ENCODE peak calls at places on chromosome 5, in seven cellular contexts. One of them, this sample, is unnamed.

GRCh38 chr5:2759696-2760461 is 8.4 kb upstream of the IRX2 start:
- DNase-seq in adrenal gland: no peak
- DNase-seq in ovary: no peak
- DNase-seq in GM12892: no peak
- DNase-seq in A549: no peak
- DNase-seq in sigmoid colon: no peak
- DNase-seq in HCT116: no peak
- DNase-seq in this sample: no peak

GRCh38 chr5:166507810-166508419 is 1783.5 kb upstream of the WWC1 start:
- DNase-seq in adrenal gland: no peak
- DNase-seq in ovary: no peak
- DNase-seq in GM12892: no peak
- DNase-seq in A549: no peak
- DNase-seq in sigmoid colon: no peak
- DNase-seq in HCT116: no peak
- DNase-seq in this sample: no peak

GRCh38 chr5:14066326-14066725 is 76.8 kb upstream of the TRIO start:
- DNase-seq in adrenal gland: no peak
- DNase-seq in ovary: no peak
- DNase-seq in GM12892: no peak
- DNase-seq in A549: no peak
- DNase-seq in sigmoid colon: no peak
- DNase-seq in HCT116: no peak
- DNase-seq in this sample: no peak

GRCh38 chr5:17087035-17087434 is 130.4 kb upstream of the BASP1 start:
- DNase-seq in adrenal gland: no peak
- DNase-seq in ovary: no peak
- DNase-seq in GM12892: no peak
- DNase-seq in A549: peak
- DNase-seq in sigmoid colon: no peak
- DNase-seq in HCT116: no peak
- DNase-seq in this sample: no peak

GRCh38 chr5:14407746-14408175 is 173.8 kb upstream of the OTULINL start:
- DNase-seq in adrenal gland: peak
- DNase-seq in ovary: peak
- DNase-seq in GM12892: no peak
- DNase-seq in A549: no peak
- DNase-seq in sigmoid colon: no peak
- DNase-seq in HCT116: no peak
- DNase-seq in this sample: no peak

GRCh38 chr5:93584531-93585053 is 1.6 kb downstream of the NR2F1 start:
- DNase-seq in adrenal gland: no peak
- DNase-seq in ovary: peak
- DNase-seq in GM12892: no peak
- DNase-seq in A549: no peak
- DNase-seq in sigmoid colon: no peak
- DNase-seq in HCT116: no peak
- DNase-seq in this sample: no peak

GRCh38 chr5:113052041-113052795 is 75.6 kb downstream of the DCP2 start:
- DNase-seq in adrenal gland: peak
- DNase-seq in ovary: peak
- DNase-seq in GM12892: no peak
- DNase-seq in A549: no peak
- DNase-seq in sigmoid colon: no peak
- DNase-seq in HCT116: no peak
- DNase-seq in this sample: no peak

GRCh38 chr5:90555666-90556065 is 2.9 kb upstream of the ADGRV1 start:
- DNase-seq in adrenal gland: no peak
- DNase-seq in ovary: no peak
- DNase-seq in GM12892: no peak
- DNase-seq in A549: no peak
- DNase-seq in sigmoid colon: no peak
- DNase-seq in HCT116: no peak
- DNase-seq in this sample: no peak

GRCh38 chr5:68240196-68240595 is 24.6 kb downstream of the PIK3R1 start:
- DNase-seq in adrenal gland: no peak
- DNase-seq in ovary: no peak
- DNase-seq in GM12892: no peak
- DNase-seq in A549: no peak
- DNase-seq in sigmoid colon: no peak
- DNase-seq in HCT116: no peak
- DNase-seq in this sample: no peak

GRCh38 chr5:107781451-107781850 is 110.7 kb upstream of the EFNA5 start:
- DNase-seq in adrenal gland: no peak
- DNase-seq in ovary: no peak
- DNase-seq in GM12892: no peak
- DNase-seq in A549: no peak
- DNase-seq in sigmoid colon: no peak
- DNase-seq in HCT116: no peak
- DNase-seq in this sample: no peak

DNA sequence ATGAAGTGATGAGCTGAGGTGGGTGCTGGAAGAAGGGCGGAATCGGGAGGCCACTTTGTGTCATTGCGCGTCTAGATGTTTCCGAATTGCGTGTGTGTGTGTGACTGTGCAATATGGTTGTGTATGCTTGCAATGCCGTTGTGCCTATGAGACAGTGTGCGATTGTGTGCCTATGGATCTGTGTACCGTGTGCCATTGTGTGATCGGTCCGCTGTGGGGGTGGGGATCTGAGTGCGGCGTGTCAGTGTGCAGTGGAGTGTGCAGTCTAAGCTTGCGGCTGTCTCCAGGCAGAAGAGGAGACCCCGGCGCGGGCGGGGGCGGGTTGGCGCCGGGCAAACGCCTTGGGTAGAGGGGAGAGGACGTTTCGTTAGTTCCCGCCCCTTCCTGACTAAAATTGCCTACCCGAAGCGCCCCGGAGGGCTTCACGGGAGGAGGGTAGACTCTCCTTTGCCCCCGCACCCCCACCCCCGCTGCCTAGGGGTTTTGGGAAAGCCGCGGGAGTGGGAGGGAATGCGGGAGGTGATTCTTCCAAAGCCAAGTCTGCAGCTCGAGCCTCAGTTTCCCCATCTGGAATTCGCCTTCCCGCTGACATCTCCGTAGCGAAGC is 24.2 kb downstream of the PCDHGC5 start:
- DNase-seq in adrenal gland: peak
- DNase-seq in ovary: peak
- DNase-seq in GM12892: no peak
- DNase-seq in A549: no peak
- DNase-seq in sigmoid colon: no peak
- DNase-seq in HCT116: no peak
- DNase-seq in this sample: no peak
- TF ChIP-seq POLR2A in adrenal gland: no peak
- TF ChIP-seq POLR2A in ovary: no peak
- TF ChIP-seq POLR2A in GM12892: peak
- TF ChIP-seq POLR2A in A549: no peak
- TF ChIP-seq POLR2A in sigmoid colon: no peak
- TF ChIP-seq POLR2A in HCT116: no peak
- TF ChIP-seq POLR2A in this sample: peak

GRCh38 chr5:123428521-123429220 is 5.5 kb upstream of the CEP120 start:
- DNase-seq in adrenal gland: no peak
- DNase-seq in ovary: no peak
- DNase-seq in GM12892: no peak
- DNase-seq in A549: no peak
- DNase-seq in sigmoid colon: no peak
- DNase-seq in HCT116: no peak
- DNase-seq in this sample: no peak

GRCh38 chr5:123422433-123423277 is 548 bp downstream of the CEP120 start:
- DNase-seq in adrenal gland: peak
- DNase-seq in ovary: no peak
- DNase-seq in GM12892: no peak
- DNase-seq in A549: peak
- DNase-seq in sigmoid colon: no peak
- DNase-seq in HCT116: no peak
- DNase-seq in this sample: no peak

GRCh38 chr5:123421773-123422172 is 1.4 kb downstream of the CEP120 start:
- DNase-seq in adrenal gland: no peak
- DNase-seq in ovary: no peak
- DNase-seq in GM12892: no peak
- DNase-seq in A549: no peak
- DNase-seq in sigmoid colon: no peak
- DNase-seq in HCT116: no peak
- DNase-seq in this sample: no peak

GRCh38 chr5:123425444-123425843 is 2.2 kb upstream of the CEP120 start:
- DNase-seq in adrenal gland: no peak
- DNase-seq in ovary: no peak
- DNase-seq in GM12892: no peak
- DNase-seq in A549: no peak
- DNase-seq in sigmoid colon: no peak
- DNase-seq in HCT116: no peak
- DNase-seq in this sample: no peak

DNA sequence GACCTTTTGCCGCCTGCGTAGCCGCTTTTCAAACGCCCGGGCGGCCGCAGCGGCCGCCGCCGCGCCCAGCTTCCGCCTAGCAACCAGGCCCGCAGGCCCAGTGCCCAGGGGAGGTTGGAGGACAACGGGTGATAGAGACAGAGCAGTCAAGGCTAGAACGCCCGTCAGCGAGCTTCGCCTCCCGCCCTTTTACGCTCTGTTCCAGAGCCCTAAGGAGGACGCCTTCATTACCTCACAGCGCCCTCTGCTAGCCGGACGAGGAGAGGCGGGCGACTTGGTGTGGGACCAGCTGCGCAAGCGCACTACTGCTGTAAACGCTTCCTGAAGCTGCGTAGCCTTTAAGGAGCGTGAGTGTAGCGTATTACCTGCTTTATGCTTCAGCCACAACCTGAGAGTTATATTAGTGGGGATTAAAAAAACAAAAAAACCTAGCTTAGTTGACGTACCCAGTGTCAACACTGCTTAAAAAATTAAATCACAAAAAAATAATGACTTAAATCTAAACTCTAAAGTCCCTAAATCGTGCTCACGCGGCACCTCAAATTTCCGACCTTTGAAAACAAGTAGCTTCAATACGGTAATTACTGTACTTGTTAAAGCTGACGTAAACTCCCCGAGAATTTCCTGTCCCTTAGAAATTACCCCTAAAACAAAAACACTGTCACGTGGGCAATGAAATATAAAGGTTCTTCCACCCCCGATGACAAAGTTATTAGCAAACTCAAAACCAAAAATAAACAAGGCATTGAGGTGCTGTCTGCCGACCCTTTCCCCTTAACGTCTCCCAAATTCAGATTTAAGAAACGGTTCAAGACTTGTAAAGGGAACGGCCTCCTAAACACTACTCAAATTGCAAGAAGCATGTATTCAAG is at the start of gene CEP120:
- DNase-seq in adrenal gland: peak
- DNase-seq in ovary: peak
- DNase-seq in GM12892: peak
- DNase-seq in A549: peak
- DNase-seq in sigmoid colon: peak
- DNase-seq in HCT116: peak
- DNase-seq in this sample: peak
- TF ChIP-seq POLR2A in adrenal gland: peak
- TF ChIP-seq POLR2A in ovary: peak
- TF ChIP-seq POLR2A in GM12892: peak
- TF ChIP-seq POLR2A in A549: peak
- TF ChIP-seq POLR2A in sigmoid colon: peak
- TF ChIP-seq POLR2A in HCT116: peak
- TF ChIP-seq POLR2A in this sample: peak

GRCh38 chr5:151213803-151214613 is 9.9 kb downstream of the CCDC69 start:
- DNase-seq in adrenal gland: peak
- DNase-seq in ovary: peak
- DNase-seq in GM12892: peak
- DNase-seq in A549: no peak
- DNase-seq in sigmoid colon: peak
- DNase-seq in HCT116: no peak
- DNase-seq in this sample: peak
- TF ChIP-seq POLR2A in adrenal gland: no peak
- TF ChIP-seq POLR2A in ovary: peak
- TF ChIP-seq POLR2A in GM12892: peak
- TF ChIP-seq POLR2A in A549: no peak
- TF ChIP-seq POLR2A in sigmoid colon: no peak
- TF ChIP-seq POLR2A in HCT116: no peak
- TF ChIP-seq POLR2A in this sample: peak

GRCh38 chr5:134143431-134143830 is 28.9 kb downstream of the TCF7 start:
- DNase-seq in adrenal gland: no peak
- DNase-seq in ovary: no peak
- DNase-seq in GM12892: no peak
- DNase-seq in A549: no peak
- DNase-seq in sigmoid colon: peak
- DNase-seq in HCT116: no peak
- DNase-seq in this sample: no peak

GRCh38 chr5:134143964-134144941 is 29.8 kb downstream of the TCF7 start:
- DNase-seq in adrenal gland: no peak
- DNase-seq in ovary: no peak
- DNase-seq in GM12892: no peak
- DNase-seq in A549: no peak
- DNase-seq in sigmoid colon: peak
- DNase-seq in HCT116: no peak
- DNase-seq in this sample: no peak

GRCh38 chr5:134146651-134147544 is 29.9 kb downstream of the SKP1 start:
- DNase-seq in adrenal gland: no peak
- DNase-seq in ovary: no peak
- DNase-seq in GM12892: no peak
- DNase-seq in A549: no peak
- DNase-seq in sigmoid colon: no peak
- DNase-seq in HCT116: no peak
- DNase-seq in this sample: no peak

GRCh38 chr5:134145779-134146581 is 30.8 kb downstream of the SKP1 start:
- DNase-seq in adrenal gland: peak
- DNase-seq in ovary: peak
- DNase-seq in GM12892: peak
- DNase-seq in A549: peak
- DNase-seq in sigmoid colon: peak
- DNase-seq in HCT116: peak
- DNase-seq in this sample: peak

DNA sequence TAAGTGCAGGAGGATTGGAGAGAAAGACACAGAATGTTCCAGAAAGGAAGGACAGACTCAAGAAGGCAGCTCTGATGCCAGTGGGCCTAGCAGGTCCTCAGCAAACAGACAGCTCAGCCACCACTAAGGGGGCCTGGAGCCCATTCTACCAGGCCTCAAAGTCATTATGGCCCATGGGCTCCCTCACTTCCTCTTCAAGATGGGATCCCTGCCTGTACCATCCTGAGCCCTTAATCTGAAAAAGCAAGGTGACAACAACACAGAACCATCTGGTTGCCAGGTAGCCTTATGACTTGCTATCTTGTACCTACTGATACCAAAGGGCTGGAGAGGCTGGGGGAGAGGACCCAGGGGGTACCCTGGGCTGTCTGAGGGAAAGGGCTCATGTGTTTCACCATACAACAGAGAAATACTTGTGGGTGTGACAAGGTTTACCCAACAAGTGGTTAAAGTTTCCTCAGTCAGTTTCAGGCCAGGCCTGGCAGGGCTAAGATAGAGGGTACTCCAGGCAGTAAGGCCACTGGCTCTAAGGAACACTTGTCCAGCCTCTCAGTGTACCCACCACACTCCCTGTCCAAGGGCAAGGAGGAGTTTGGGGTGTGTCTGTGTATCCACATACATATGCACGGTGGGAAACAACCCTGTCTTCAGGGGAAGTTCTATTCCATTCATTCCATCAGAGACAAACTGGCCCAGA is 30.7 kb downstream of the TCF7 start:
- DNase-seq in adrenal gland: no peak
- DNase-seq in ovary: no peak
- DNase-seq in GM12892: no peak
- DNase-seq in A549: no peak
- DNase-seq in sigmoid colon: no peak
- DNase-seq in HCT116: no peak
- DNase-seq in this sample: no peak
- TF ChIP-seq POLR2A in adrenal gland: no peak
- TF ChIP-seq POLR2A in ovary: no peak
- TF ChIP-seq POLR2A in GM12892: no peak
- TF ChIP-seq POLR2A in A549: no peak
- TF ChIP-seq POLR2A in sigmoid colon: no peak
- TF ChIP-seq POLR2A in HCT116: no peak
- TF ChIP-seq POLR2A in this sample: no peak